ENCODE peak calls at places on chromosomes 5 and 9, in six cellular contexts. One of them, this sample, is unnamed.

GRCh38 chr5:62577488-62577887 is 1.1 kb upstream of the LRRC70 start:
- DNase-seq in upper lobe of left lung: no peak
- DNase-seq in fibroblast of lung: no peak
- DNase-seq in CD4-positive, CD25-positive, alpha-beta regulatory T cell: no peak
- DNase-seq in CD8-positive, alpha-beta memory T cell: no peak
- DNase-seq in MM.1S: no peak
- DNase-seq in this sample: no peak

GRCh38 chr5:141821430-141821925 is 56.7 kb downstream of the PCDH1 start:
- DNase-seq in CD8-positive, alpha-beta memory T cell: no peak
- DNase-seq in CD4-positive, CD25-positive, alpha-beta regulatory T cell: no peak
- DNase-seq in fibroblast of lung: peak; percentile 96
- DNase-seq in MM.1S: no peak
- DNase-seq in upper lobe of left lung: no peak
- DNase-seq in this sample: peak; percentile 83

GRCh38 chr5:149474198-149474597 is 77.0 kb downstream of the CSNK1A1 start:
- DNase-seq in upper lobe of left lung: no peak
- DNase-seq in CD8-positive, alpha-beta memory T cell: no peak
- DNase-seq in CD4-positive, CD25-positive, alpha-beta regulatory T cell: no peak
- DNase-seq in MM.1S: no peak
- DNase-seq in fibroblast of lung: no peak
- DNase-seq in this sample: peak; percentile 56

GRCh38 chr5:132003170-132003744 is 8.2 kb downstream of the ACSL6 start:
- DNase-seq in CD4-positive, CD25-positive, alpha-beta regulatory T cell: no peak
- DNase-seq in fibroblast of lung: peak; percentile 31
- DNase-seq in CD8-positive, alpha-beta memory T cell: no peak
- DNase-seq in upper lobe of left lung: peak; percentile 47
- DNase-seq in MM.1S: no peak
- DNase-seq in this sample: no peak

GRCh38 chr5:168583742-168584482 is 4.7 kb upstream of the PANK3 start:
- DNase-seq in CD8-positive, alpha-beta memory T cell: no peak
- DNase-seq in CD4-positive, CD25-positive, alpha-beta regulatory T cell: no peak
- DNase-seq in MM.1S: no peak
- DNase-seq in upper lobe of left lung: no peak
- DNase-seq in fibroblast of lung: no peak
- DNase-seq in this sample: no peak

GRCh38 chr5:40347981-40348725 is 331.6 kb upstream of the PTGER4 start:
- DNase-seq in CD4-positive, CD25-positive, alpha-beta regulatory T cell: no peak
- DNase-seq in upper lobe of left lung: no peak
- DNase-seq in MM.1S: no peak
- DNase-seq in CD8-positive, alpha-beta memory T cell: no peak
- DNase-seq in fibroblast of lung: no peak
- DNase-seq in this sample: no peak

GRCh38 chr5:168471785-168472184 is 14.5 kb upstream of the RARS1 start:
- DNase-seq in fibroblast of lung: peak; percentile 20
- DNase-seq in MM.1S: no peak
- DNase-seq in CD4-positive, CD25-positive, alpha-beta regulatory T cell: no peak
- DNase-seq in upper lobe of left lung: no peak
- DNase-seq in CD8-positive, alpha-beta memory T cell: no peak
- DNase-seq in this sample: no peak

GRCh38 chr5:88882321-88883038 is 504 bp downstream of the MEF2C start:
- DNase-seq in CD4-positive, CD25-positive, alpha-beta regulatory T cell: no peak
- DNase-seq in MM.1S: peak; percentile 51
- DNase-seq in fibroblast of lung: peak; percentile 26
- DNase-seq in upper lobe of left lung: no peak
- DNase-seq in CD8-positive, alpha-beta memory T cell: no peak
- DNase-seq in this sample: no peak

GRCh38 chr9:34512131-34513078 is 10.4 kb downstream of the ENHO start:
- DNase-seq in CD4-positive, CD25-positive, alpha-beta regulatory T cell: no peak
- DNase-seq in CD8-positive, alpha-beta memory T cell: no peak
- DNase-seq in upper lobe of left lung: no peak
- DNase-seq in fibroblast of lung: no peak
- DNase-seq in MM.1S: no peak
- DNase-seq in this sample: no peak

GRCh38 chr5:6582507-6583048 is 50.3 kb downstream of the NSUN2 start:
- DNase-seq in fibroblast of lung: no peak
- DNase-seq in CD8-positive, alpha-beta memory T cell: no peak
- DNase-seq in upper lobe of left lung: no peak
- DNase-seq in MM.1S: no peak
- DNase-seq in CD4-positive, CD25-positive, alpha-beta regulatory T cell: no peak
- DNase-seq in this sample: no peak
- H3K4me3 ChIP-seq in fibroblast of lung: peak overlapping the region; percentile 14
- H3K4me3 ChIP-seq in CD8-positive, alpha-beta memory T cell: no peak overlapping the region
- H3K4me3 ChIP-seq in upper lobe of left lung: peak overlapping the region; percentile 34
- H3K4me3 ChIP-seq in MM.1S: peak overlapping the region; percentile 54
- H3K4me3 ChIP-seq in CD4-positive, CD25-positive, alpha-beta regulatory T cell: no peak overlapping the region
- H3K4me3 ChIP-seq in this sample: no peak overlapping the region

GRCh38 chr9:84670106-84670800 is 724 bp downstream of the NTRK2 start:
- DNase-seq in fibroblast of lung: no peak
- DNase-seq in CD4-positive, CD25-positive, alpha-beta regulatory T cell: no peak
- DNase-seq in MM.1S: peak; percentile 32
- DNase-seq in CD8-positive, alpha-beta memory T cell: no peak
- DNase-seq in upper lobe of left lung: peak; percentile 80
- DNase-seq in this sample: no peak

GRCh38 chr9:84669293-84670105 is at the start of gene NTRK2:
- DNase-seq in fibroblast of lung: peak; percentile 16
- DNase-seq in MM.1S: peak; percentile 75
- DNase-seq in upper lobe of left lung: peak; percentile 84
- DNase-seq in CD8-positive, alpha-beta memory T cell: no peak
- DNase-seq in CD4-positive, CD25-positive, alpha-beta regulatory T cell: no peak
- DNase-seq in this sample: peak; percentile 23

GRCh38 chr9:84668204-84669007 is 1.1 kb upstream of the NTRK2 start:
- DNase-seq in upper lobe of left lung: peak; percentile 93
- DNase-seq in MM.1S: peak; percentile 88
- DNase-seq in fibroblast of lung: peak; percentile 44
- DNase-seq in CD8-positive, alpha-beta memory T cell: no peak
- DNase-seq in CD4-positive, CD25-positive, alpha-beta regulatory T cell: no peak
- DNase-seq in this sample: peak; percentile 74

GRCh38 chr9:84669008-84669292 is 579 bp upstream of the NTRK2 start:
- DNase-seq in fibroblast of lung: no peak
- DNase-seq in upper lobe of left lung: no peak
- DNase-seq in CD4-positive, CD25-positive, alpha-beta regulatory T cell: no peak
- DNase-seq in CD8-positive, alpha-beta memory T cell: no peak
- DNase-seq in MM.1S: no peak
- DNase-seq in this sample: no peak

DNA sequence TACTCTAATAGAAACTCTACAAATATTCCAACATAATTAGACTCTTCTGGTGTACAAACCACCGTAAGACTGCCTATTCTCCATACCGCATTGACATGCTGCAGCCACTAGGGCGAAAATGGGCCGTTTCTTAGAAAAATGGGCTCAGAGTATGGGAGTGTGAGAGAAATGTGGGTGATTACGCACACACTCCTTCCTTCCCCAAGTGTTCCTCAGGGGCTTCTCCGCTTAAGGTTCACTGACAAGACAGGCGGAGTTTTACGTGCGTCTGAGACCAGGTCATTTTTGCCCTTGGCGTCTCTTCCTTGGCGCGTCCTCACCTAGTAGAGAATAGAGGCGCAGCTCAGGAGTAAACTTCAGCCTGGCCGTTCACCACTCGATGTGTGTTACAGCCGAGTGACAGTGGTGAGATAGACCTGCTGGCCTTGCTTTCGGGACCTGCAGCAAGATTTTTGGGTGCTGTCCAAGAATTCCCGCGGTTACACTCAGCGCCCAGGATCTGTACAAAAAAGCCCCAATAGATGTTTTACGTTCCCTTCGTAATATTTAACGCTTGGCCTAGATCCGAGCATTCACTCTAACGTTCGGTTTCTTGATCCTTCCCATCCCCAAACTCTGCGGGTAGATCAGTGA is 1.8 kb upstream of the NTRK2 start:
- DNase-seq in fibroblast of lung: peak; percentile 26
- DNase-seq in CD4-positive, CD25-positive, alpha-beta regulatory T cell: no peak
- DNase-seq in CD8-positive, alpha-beta memory T cell: no peak
- DNase-seq in upper lobe of left lung: no peak
- DNase-seq in MM.1S: peak; percentile 72
- DNase-seq in this sample: no peak
- H3K27me3 ChIP-seq in fibroblast of lung: peaks cover 23% of the 10 kb centered on the region
- H3K27me3 ChIP-seq in CD4-positive, CD25-positive, alpha-beta regulatory T cell: peaks cover 23% of the 10 kb centered on the region
- H3K27me3 ChIP-seq in CD8-positive, alpha-beta memory T cell: peaks cover 5% of the 10 kb centered on the region
- H3K27me3 ChIP-seq in upper lobe of left lung: peaks cover 11% of the 10 kb centered on the region
- H3K27me3 ChIP-seq in MM.1S: peaks cover 8% of the 10 kb centered on the region
- H3K27me3 ChIP-seq in this sample: peaks cover 33% of the 10 kb centered on the region

GRCh38 chr9:135174269-135174668 is 86.8 kb downstream of the OLFM1 start:
- DNase-seq in CD8-positive, alpha-beta memory T cell: no peak
- DNase-seq in upper lobe of left lung: no peak
- DNase-seq in fibroblast of lung: no peak
- DNase-seq in CD4-positive, CD25-positive, alpha-beta regulatory T cell: no peak
- DNase-seq in MM.1S: no peak
- DNase-seq in this sample: no peak

GRCh38 chr9:135174981-135175380 is 87.5 kb downstream of the OLFM1 start:
- DNase-seq in CD8-positive, alpha-beta memory T cell: no peak
- DNase-seq in MM.1S: no peak
- DNase-seq in CD4-positive, CD25-positive, alpha-beta regulatory T cell: no peak
- DNase-seq in upper lobe of left lung: no peak
- DNase-seq in fibroblast of lung: no peak
- DNase-seq in this sample: no peak

GRCh38 chr9:135173066-135173465 is 85.6 kb downstream of the OLFM1 start:
- DNase-seq in CD8-positive, alpha-beta memory T cell: no peak
- DNase-seq in MM.1S: no peak
- DNase-seq in CD4-positive, CD25-positive, alpha-beta regulatory T cell: no peak
- DNase-seq in fibroblast of lung: no peak
- DNase-seq in upper lobe of left lung: no peak
- DNase-seq in this sample: no peak

GRCh38 chr9:135179041-135179440 is 91.6 kb downstream of the OLFM1 start:
- DNase-seq in CD4-positive, CD25-positive, alpha-beta regulatory T cell: no peak
- DNase-seq in upper lobe of left lung: peak; percentile 54
- DNase-seq in MM.1S: no peak
- DNase-seq in fibroblast of lung: no peak
- DNase-seq in CD8-positive, alpha-beta memory T cell: no peak
- DNase-seq in this sample: no peak

DNA sequence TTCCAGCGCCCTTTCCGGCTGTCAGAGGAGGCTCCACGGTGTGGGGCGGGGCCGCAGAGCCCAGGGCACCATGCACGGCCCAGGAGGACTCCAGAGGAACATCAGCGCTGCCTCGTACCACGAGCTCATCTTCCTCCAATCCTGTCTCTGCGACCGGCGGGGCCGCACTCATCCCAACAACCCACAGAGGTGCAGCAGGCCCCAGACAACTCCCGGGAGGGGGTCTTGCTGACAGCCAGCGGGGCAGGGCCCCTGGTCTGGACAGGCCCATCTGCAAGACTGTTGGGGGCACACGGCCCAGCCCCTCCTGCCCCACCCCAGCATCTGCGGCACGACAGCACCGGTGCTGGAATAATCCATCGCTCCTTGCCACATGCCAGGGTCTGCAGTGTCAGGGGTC is 88.8 kb downstream of the OLFM1 start:
- DNase-seq in upper lobe of left lung: no peak
- DNase-seq in CD4-positive, CD25-positive, alpha-beta regulatory T cell: no peak
- DNase-seq in MM.1S: no peak
- DNase-seq in fibroblast of lung: no peak
- DNase-seq in CD8-positive, alpha-beta memory T cell: no peak
- DNase-seq in this sample: no peak
- H3K9me3 ChIP-seq in upper lobe of left lung: no peaks in the 10 kb centered on the region
- H3K9me3 ChIP-seq in CD4-positive, CD25-positive, alpha-beta regulatory T cell: no peaks in the 10 kb centered on the region
- H3K9me3 ChIP-seq in MM.1S: no peaks in the 10 kb centered on the region
- H3K9me3 ChIP-seq in fibroblast of lung: no peaks in the 10 kb centered on the region
- H3K9me3 ChIP-seq in CD8-positive, alpha-beta memory T cell: no peaks in the 10 kb centered on the region
- H3K9me3 ChIP-seq in this sample: no peaks in the 10 kb centered on the region

GRCh38 chr5:34658023-34658422 is 1.9 kb downstream of the RAI14 start:
- DNase-seq in MM.1S: no peak
- DNase-seq in CD8-positive, alpha-beta memory T cell: no peak
- DNase-seq in fibroblast of lung: no peak
- DNase-seq in upper lobe of left lung: no peak
- DNase-seq in CD4-positive, CD25-positive, alpha-beta regulatory T cell: no peak
- DNase-seq in this sample: no peak

GRCh38 chr5:34659168-34659567 is 3.0 kb downstream of the RAI14 start:
- DNase-seq in CD4-positive, CD25-positive, alpha-beta regulatory T cell: no peak
- DNase-seq in CD8-positive, alpha-beta memory T cell: no peak
- DNase-seq in MM.1S: no peak
- DNase-seq in fibroblast of lung: no peak
- DNase-seq in upper lobe of left lung: no peak
- DNase-seq in this sample: no peak

GRCh38 chr5:34656700-34657549 is 797 bp downstream of the RAI14 start:
- DNase-seq in upper lobe of left lung: peak; percentile 88
- DNase-seq in CD4-positive, CD25-positive, alpha-beta regulatory T cell: no peak
- DNase-seq in MM.1S: no peak
- DNase-seq in CD8-positive, alpha-beta memory T cell: no peak
- DNase-seq in fibroblast of lung: no peak
- DNase-seq in this sample: peak; percentile 36

GRCh38 chr5:34656001-34656699 is at the start of gene RAI14:
- DNase-seq in upper lobe of left lung: peak; percentile 95
- DNase-seq in CD8-positive, alpha-beta memory T cell: no peak
- DNase-seq in CD4-positive, CD25-positive, alpha-beta regulatory T cell: no peak
- DNase-seq in MM.1S: peak; percentile 65
- DNase-seq in fibroblast of lung: peak; percentile 81
- DNase-seq in this sample: peak; percentile 94

DNA sequence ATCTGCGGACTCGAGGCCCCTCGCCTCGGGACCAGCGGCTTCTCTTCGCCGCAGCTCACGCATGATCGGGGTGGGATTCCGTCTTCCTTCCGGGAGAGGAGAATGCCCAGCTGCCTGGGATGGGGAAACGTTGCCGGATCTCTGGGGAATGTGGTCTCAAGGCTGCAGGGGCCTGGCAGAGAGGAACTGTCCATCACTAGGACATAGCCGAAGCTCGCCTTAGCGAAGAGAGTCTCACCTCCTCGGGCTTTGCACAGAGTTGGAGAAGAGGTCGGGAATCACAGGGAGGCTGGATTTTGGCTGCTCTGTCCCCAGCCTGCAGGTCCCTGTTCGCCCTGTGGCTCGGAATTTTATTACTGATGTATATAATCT is 1.4 kb downstream of the RAI14 start:
- DNase-seq in upper lobe of left lung: peak; percentile 44
- DNase-seq in CD4-positive, CD25-positive, alpha-beta regulatory T cell: no peak
- DNase-seq in MM.1S: no peak
- DNase-seq in CD8-positive, alpha-beta memory T cell: no peak
- DNase-seq in fibroblast of lung: peak; percentile 54
- DNase-seq in this sample: peak; percentile 25
- H3K4me3 ChIP-seq in upper lobe of left lung: peak overlapping the region; percentile 82
- H3K4me3 ChIP-seq in CD4-positive, CD25-positive, alpha-beta regulatory T cell: no peak overlapping the region
- H3K4me3 ChIP-seq in MM.1S: peak overlapping the region; percentile 80
- H3K4me3 ChIP-seq in CD8-positive, alpha-beta memory T cell: peak overlapping the region; percentile 1
- H3K4me3 ChIP-seq in fibroblast of lung: peak overlapping the region; percentile 77
- H3K4me3 ChIP-seq in this sample: peak overlapping the region; percentile 80

DNA sequence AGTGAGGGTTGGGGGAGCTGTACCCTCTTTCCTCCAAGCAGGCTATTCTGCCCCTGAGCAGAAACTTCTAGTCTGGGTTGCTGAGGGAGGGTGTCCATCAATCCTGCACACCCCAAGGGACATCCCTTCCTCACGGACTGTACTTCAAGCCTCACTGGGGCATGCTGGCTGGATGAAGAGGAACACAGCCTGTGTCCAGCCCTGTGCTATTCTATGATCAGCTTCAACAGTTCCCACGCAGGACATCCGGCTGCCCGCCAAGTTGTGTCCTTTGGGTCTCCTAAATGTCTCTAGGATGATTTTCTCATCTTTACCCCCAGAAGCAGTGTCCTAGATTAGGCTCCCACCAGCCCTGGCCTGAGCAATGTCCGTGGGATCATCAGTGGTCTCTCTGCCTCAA is 68.1 kb downstream of the CRB2 start:
- DNase-seq in MM.1S: no peak
- DNase-seq in CD8-positive, alpha-beta memory T cell: no peak
- DNase-seq in CD4-positive, CD25-positive, alpha-beta regulatory T cell: no peak
- DNase-seq in upper lobe of left lung: no peak
- DNase-seq in fibroblast of lung: no peak
- DNase-seq in this sample: no peak
- H3K27me3 ChIP-seq in MM.1S: no peaks in the 10 kb centered on the region
- H3K27me3 ChIP-seq in CD8-positive, alpha-beta memory T cell: no peaks in the 10 kb centered on the region
- H3K27me3 ChIP-seq in CD4-positive, CD25-positive, alpha-beta regulatory T cell: no peaks in the 10 kb centered on the region
- H3K27me3 ChIP-seq in upper lobe of left lung: no peaks in the 10 kb centered on the region
- H3K27me3 ChIP-seq in fibroblast of lung: no peaks in the 10 kb centered on the region
- H3K27me3 ChIP-seq in this sample: no peaks in the 10 kb centered on the region

GRCh38 chr5:73384861-73385260 is 63.7 kb downstream of the FOXD1 start:
- DNase-seq in CD8-positive, alpha-beta memory T cell: no peak
- DNase-seq in MM.1S: no peak
- DNase-seq in CD4-positive, CD25-positive, alpha-beta regulatory T cell: no peak
- DNase-seq in upper lobe of left lung: no peak
- DNase-seq in fibroblast of lung: no peak
- DNase-seq in this sample: no peak
- H3K9me3 ChIP-seq in CD8-positive, alpha-beta memory T cell: peaks cover 5% of the 10 kb centered on the region
- H3K9me3 ChIP-seq in MM.1S: no peaks in the 10 kb centered on the region
- H3K9me3 ChIP-seq in CD4-positive, CD25-positive, alpha-beta regulatory T cell: peaks cover 26% of the 10 kb centered on the region
- H3K9me3 ChIP-seq in upper lobe of left lung: peaks cover 18% of the 10 kb centered on the region
- H3K9me3 ChIP-seq in fibroblast of lung: peaks cover 2% of the 10 kb centered on the region
- H3K9me3 ChIP-seq in this sample: peaks cover 19% of the 10 kb centered on the region